ENCODE peak calls at places on chromosomes 3 and 15, in four cellular contexts. O is upper lobe of left lung, M is endothelial cell of umbilical vein, B is GM23338. X is an unnamed sample. For H3K4me1, the result is how much of the 10 kb centered on the place peaks cover.

GRCh38 chr15:49187537-49188245 is 17.6 kb downstream of the GALK2 start:
- DNase-seq in B (no peak), M (no peak), O (no peak), X (no peak)

GRCh38 chr15:52559583-52559982 is 9.2 kb downstream of the ARPP19 start:
- DNase-seq in O (no peak), B (no peak), M (no peak), X (no peak)

GRCh38 chr15:91127236-91127914 is 27.3 kb downstream of the SV2B start:
- DNase-seq in B (no peak), O (no peak), M (no peak), X (no peak)

GRCh38 chr3:111572061-111572460 is 23.1 kb downstream of the ZBED2 start:
- DNase-seq in M (no peak), B (no peak), O (no peak), X (no peak)

GRCh38 chr3:178419078-178419477 is 117.2 kb upstream of the KCNMB2 start:
- DNase-seq in B (no peak), M (no peak), O (no peak), X (no peak)

GRCh38 chr15:26842391-26842790 is 24.5 kb upstream of the GABRA5 start:
- DNase-seq in O (peak), B (peak), M (no peak), X (no peak)

GRCh38 chr15:40449275-40449674 is 8.5 kb downstream of the BAHD1 start:
- DNase-seq in B (no peak), M (no peak), O (no peak), X (no peak)

GRCh38 chr15:66592505-66593218 is 26.9 kb upstream of the LCTL start:
- DNase-seq in M (no peak), O (no peak), B (no peak), X (no peak)

GRCh38 chr3:176848431-176849214 is 348.7 kb downstream of the TBL1XR1 start:
- DNase-seq in B (no peak), O (no peak), M (no peak), X (no peak)

GRCh38 chr15:76381366-76381765 is 44.8 kb downstream of the ISL2 start:
- DNase-seq in O (no peak), M (no peak), B (no peak), X (no peak)

GRCh38 chr15:76386178-76386577 is 49.6 kb downstream of the ISL2 start:
- DNase-seq in M (no peak), O (no peak), B (no peak), X (no peak)

GRCh38 chr15:76384409-76384808 is 47.8 kb downstream of the ISL2 start:
- DNase-seq in M (no peak), B (no peak), O (no peak), X (no peak)

GRCh38 chr15:76380249-76380648 is 43.7 kb downstream of the ISL2 start:
- DNase-seq in M (peak), O (no peak), B (no peak), X (no peak)

DNA sequence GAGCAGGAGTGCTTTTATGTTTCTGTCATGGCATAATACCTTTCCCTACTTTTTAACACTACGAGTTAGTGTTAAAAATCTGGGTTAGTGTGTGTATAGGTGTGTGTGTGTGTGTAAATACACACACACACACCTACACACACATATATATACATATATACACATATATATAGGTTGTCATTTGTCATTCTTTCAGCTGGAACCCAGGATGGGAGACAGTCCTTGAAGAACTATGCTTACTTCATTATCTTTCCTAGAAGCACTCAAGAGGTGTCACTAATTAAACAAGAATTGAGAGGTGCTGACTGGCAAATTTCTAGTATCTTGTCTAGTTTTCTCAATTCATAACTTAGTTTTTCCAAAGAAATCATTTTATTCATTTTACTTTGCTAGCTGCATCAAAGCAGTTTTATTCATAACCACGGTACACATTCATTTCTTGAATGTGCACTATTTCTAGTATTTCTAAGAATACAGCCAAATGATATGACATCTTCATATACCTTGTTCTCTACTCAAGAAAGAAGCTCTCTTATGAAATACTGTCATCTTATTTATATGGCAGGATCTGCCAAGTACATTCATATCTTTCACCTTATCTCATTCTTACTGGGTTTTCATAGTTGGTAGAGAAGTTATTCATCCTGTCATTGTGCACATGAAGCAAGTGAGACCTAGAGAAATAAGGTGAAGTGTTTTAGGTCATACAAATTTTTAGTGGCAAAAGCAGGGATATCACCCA is 46.6 kb downstream of the ISL2 start:
- DNase-seq in B (no peak), M (no peak), O (no peak), X (no peak)
- TF ChIP-seq POLR2AphosphoS5 in B (no peak), M (no peak), O (no peak), X (no peak)

GRCh38 chr3:12588674-12589054 is 31.8 kb downstream of the MKRN2 start:
- DNase-seq in M (no peak), B (no peak), O (no peak), X (no peak)

GRCh38 chr3:12588039-12588673 is 31.3 kb downstream of the MKRN2 start:
- DNase-seq in O (no peak), M (peak), B (no peak), X (no peak)

GRCh38 chr3:12591997-12592715 is 35.3 kb downstream of the MKRN2 start:
- DNase-seq in B (no peak), M (no peak), O (no peak), X (no peak)

GRCh38 chr3:12590096-12590495 is 33.2 kb downstream of the MKRN2 start:
- DNase-seq in O (no peak), B (no peak), M (no peak), X (no peak)

DNA sequence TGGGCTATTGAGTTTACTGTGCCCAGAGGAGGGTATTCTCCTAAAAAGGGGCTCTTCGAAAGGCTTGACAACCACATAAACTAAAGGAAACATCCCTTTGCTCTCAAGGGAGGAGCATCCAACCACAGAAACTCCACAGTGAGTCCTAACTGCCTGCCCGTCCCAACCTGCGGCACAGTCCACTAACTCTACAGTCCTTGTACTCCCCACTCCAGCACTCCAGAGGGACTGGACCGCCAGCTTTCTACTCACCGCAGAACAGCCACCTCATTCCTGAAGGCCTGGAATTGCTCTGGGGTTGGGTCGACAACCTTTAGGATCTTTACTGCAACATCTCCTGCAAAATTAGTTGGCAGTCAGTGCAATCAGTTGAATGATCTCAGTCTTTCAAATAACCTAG is 34.6 kb downstream of the MKRN2 start:
- DNase-seq in M (no peak), O (no peak), B (no peak), X (no peak)
- H3K4me1 ChIP-seq in M (under half), O (under half), B (under half), X (under half)

GRCh38 chr3:113441051-113441770 is at the start of gene CFAP44:
- DNase-seq in O (peak), M (peak), B (peak), X (peak)
- TF ChIP-seq POLR2AphosphoS5 in O (no peak), M (no peak), B (peak), X (peak)

GRCh38 chr3:43316783-43317460 is 30.6 kb downstream of the SNRK start:
- DNase-seq in O (no peak), B (peak), M (peak), X (no peak)
- H3K4me1 ChIP-seq in O (under half), B (under half), M (under half), X (under half)

GRCh38 chr3:127590593-127591477 is at the start of gene TPRA1:
- DNase-seq in O (peak), B (peak), M (peak), X (peak)
- TF ChIP-seq POLR2AphosphoS5 in O (peak), B (no peak), M (peak), X (peak)

DNA sequence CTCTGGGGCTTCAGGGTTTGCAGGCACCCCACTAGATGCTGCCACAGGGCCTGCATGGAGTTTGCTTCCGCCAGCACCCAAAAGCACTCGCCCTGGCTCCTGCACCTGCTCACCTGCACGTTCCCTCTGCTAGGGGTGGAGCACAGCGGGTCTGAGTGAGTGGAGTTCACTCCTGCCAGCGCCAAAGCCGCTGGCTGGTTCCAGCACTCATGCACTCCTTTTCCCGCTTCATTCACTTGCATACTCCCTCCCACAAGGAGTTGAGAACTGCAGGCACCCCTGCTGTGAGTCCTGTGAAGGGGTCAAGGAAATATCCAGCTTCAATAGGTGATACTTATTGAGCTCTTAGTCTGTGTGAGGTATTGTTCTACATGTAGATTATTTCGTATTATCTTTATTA is 537.5 kb downstream of the NR2F2 start:
- DNase-seq in O (peak), B (no peak), M (no peak), X (no peak)
- H3K4me1 ChIP-seq in O (under half), B (under half), M (under half), X (under half)

GRCh38 chr3:125077864-125078263 is 22.1 kb upstream of the HEG1 start:
- DNase-seq in B (no peak), M (no peak), O (no peak), X (no peak)

GRCh38 chr3:125075738-125076137 is 19.9 kb upstream of the HEG1 start:
- DNase-seq in O (peak), M (no peak), B (peak), X (no peak)

GRCh38 chr3:125073506-125073905 is 17.7 kb upstream of the HEG1 start:
- DNase-seq in O (peak), B (no peak), M (no peak), X (no peak)

GRCh38 chr3:125078961-125079674 is 23.3 kb upstream of the HEG1 start:
- DNase-seq in O (no peak), M (no peak), B (no peak), X (no peak)

DNA sequence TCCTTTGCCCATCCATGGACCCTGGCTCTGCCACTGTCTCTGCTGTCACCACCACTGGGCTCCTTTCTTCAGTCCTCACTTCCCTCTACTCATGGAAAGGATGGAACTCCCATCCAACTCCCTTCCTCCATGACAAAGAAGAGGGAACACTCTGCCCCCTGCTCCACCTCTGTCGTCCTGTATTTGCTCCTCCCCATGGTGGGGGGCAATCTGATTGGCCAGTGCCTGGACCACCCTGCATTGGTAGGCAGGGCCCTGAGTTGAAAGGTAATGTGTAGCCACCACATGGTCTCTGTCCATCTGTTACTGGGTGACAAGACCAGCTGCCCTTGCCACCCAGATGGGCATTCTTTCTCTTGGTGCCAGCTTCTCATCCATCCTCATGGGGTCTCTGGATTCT is 20.7 kb upstream of the HEG1 start:
- DNase-seq in B (no peak), M (no peak), O (no peak), X (no peak)
- TF ChIP-seq POLR2AphosphoS5 in B (no peak), M (no peak), O (no peak), X (no peak)

DNA sequence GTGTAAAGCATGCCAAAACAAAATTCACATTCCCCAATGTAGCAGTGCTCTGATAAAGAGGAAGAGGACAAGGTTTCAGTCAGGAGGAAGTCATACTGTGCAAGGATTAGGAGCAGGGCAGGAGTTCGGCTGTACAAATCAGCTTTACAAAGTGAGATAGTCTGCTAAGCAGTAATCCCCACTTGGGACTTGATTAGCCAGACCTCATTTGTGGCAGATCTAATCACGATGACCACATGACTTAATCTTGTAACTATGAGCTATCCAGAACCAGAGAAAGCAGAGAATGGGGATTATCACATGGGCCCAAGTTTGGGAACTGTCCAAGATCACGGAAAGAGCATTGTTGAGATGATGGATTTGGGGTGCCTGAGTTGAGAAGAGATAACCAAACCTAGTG is 7.8 kb downstream of the DCBLD2 start:
- DNase-seq in O (no peak), B (no peak), M (no peak), X (no peak)
- H3K4me1 ChIP-seq in O (under half), B (half or more), M (half or more), X (under half)

GRCh38 chr15:85837011-85837433 is 42.3 kb upstream of the KLHL25 start:
- DNase-seq in O (no peak), M (peak), B (no peak), X (peak)
- TF ChIP-seq POLR2AphosphoS5 in O (no peak), M (no peak), B (no peak), X (peak)